ENCODE peak calls at places on chromosome 10, in six cellular contexts. M is K562, O is GM12891, S is HepG2, R is GM12878, Z is H1. P is an unnamed sample.

GRCh38 chr10:33136271-33136670 is 178.2 kb upstream of the ITGB1 start:
- DNase-seq in M (no peak), O (no peak), S (no peak), R (peak), Z (no peak), P (no peak)

GRCh38 chr10:125479059-125479458 is 203.9 kb downstream of the TEX36 start:
- DNase-seq in M (no peak), O (no peak), S (no peak), R (no peak), Z (no peak), P (no peak)

GRCh38 chr10:121864168-121864567 is 63.7 kb downstream of the ATE1 start:
- DNase-seq in M (no peak), O (no peak), S (no peak), R (no peak), Z (no peak), P (no peak)

GRCh38 chr10:20313665-20314064 is 497.4 kb downstream of the PLXDC2 start:
- DNase-seq in M (no peak), O (no peak), S (no peak), R (no peak), Z (no peak), P (no peak)

GRCh38 chr10:124417846-124418725 is 637 bp downstream of the OAT start:
- DNase-seq in M (peak), O (peak), S (peak), R (no peak), Z (peak), P (peak)

GRCh38 chr10:103676058-103676785 is 179.2 kb downstream of the SH3PXD2A start:
- DNase-seq in M (no peak), O (no peak), S (no peak), R (no peak), Z (no peak), P (no peak)

GRCh38 chr10:70132098-70133029 is at the start of gene AIFM2:
- DNase-seq in M (peak), O (peak), S (peak), R (no peak), Z (peak), P (peak)

GRCh38 chr10:35667270-35667889 is 25.3 kb upstream of the FZD8 start:
- DNase-seq in M (no peak), O (no peak), S (no peak), R (no peak), Z (no peak), P (no peak)

GRCh38 chr10:16186564-16186963 is 250.2 kb upstream of the PTER start:
- DNase-seq in M (no peak), O (no peak), S (no peak), R (no peak), Z (no peak), P (no peak)

GRCh38 chr10:25492040-25492439 is 317.2 kb downstream of the GPR158 start:
- DNase-seq in M (no peak), O (no peak), S (no peak), R (no peak), Z (no peak), P (no peak)

GRCh38 chr10:104049497-104050250 is 36.0 kb downstream of the COL17A1 start:
- DNase-seq in M (no peak), O (no peak), S (no peak), R (no peak), Z (no peak), P (no peak)

DNA sequence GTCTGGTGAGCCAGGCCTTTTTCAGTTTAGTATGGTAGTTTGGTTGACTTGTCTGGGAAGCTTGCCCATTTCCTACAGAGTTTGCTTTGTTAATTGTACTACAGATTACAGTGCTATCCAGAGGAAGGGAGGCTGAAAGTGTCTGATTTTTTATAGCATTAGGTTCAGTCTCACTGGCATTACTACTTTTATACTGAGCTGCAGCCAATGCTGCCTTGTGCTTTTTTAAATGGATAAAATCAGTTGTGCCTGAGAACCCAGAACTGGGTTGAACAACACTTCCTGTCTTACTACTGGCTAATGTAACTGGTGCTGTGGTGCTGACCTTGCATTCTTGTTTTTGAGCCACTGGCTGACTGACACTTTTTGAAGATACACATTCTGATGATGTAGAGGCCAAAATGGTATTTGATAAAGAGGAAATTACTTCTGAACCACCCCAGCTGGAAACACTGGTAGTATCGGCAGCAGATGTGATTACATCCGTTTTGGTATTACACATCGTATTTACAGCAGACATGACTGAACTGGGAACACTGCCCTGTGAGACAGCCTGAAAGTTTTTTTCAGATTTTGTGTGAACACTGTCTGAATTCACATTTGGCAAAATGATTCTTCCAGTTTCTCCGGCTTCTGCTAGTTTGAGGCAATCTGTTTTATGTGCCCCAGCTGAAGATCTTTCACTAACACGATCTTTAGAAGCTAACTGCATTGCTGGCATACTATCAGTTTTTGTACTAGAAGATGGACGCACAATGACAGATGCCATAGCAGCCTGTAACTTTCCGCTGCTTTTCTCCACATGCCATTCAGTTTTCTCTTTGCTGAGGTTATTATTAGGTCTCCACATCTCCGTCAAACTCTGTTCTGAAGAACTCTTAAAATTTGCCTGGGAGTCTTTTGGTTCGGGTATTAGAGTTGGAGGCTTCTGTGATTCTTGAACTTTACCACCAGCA is 74.1 kb downstream of the NRBF2 start:
- DNase-seq in M (no peak), O (no peak), S (no peak), R (peak), Z (no peak), P (no peak)
- TF ChIP-seq POLR2AphosphoS5 in M (no peak), O (no peak), S (no peak), R (no peak), Z (peak), P (peak)

DNA sequence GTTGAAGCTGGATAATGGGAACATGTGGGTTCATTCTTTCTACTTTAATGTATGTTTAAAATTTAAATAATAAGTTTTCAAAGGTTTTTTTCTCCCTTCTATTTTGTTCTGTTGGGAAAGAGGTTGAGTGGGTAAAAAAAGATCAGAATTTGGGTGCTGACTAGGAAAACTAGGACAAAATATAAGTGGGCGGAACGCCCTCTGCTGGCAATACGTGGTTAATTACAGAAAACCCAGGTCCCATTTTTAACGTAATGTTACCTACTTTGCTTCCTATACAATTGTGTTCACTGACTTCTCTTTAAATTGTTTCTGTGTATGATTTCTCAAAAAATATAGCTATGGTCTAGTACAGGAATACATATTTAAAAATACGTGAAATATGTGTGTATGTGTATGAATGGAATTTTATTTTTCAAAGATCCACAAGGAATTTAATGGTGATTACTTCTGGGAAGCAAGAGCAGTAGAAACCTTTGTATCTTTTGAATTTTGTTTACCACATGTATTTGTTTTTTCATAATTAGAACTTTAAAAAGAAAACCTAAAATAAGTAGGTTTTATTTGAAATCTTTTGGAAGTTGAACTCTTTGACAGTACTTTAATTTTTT is 8.7 kb downstream of the ECD start:
- DNase-seq in M (peak), O (no peak), S (peak), R (peak), Z (peak), P (peak)
- TF ChIP-seq TAF1 in M (no peak), O (no peak), S (no peak), R (no peak), Z (no peak), P (no peak)

DNA sequence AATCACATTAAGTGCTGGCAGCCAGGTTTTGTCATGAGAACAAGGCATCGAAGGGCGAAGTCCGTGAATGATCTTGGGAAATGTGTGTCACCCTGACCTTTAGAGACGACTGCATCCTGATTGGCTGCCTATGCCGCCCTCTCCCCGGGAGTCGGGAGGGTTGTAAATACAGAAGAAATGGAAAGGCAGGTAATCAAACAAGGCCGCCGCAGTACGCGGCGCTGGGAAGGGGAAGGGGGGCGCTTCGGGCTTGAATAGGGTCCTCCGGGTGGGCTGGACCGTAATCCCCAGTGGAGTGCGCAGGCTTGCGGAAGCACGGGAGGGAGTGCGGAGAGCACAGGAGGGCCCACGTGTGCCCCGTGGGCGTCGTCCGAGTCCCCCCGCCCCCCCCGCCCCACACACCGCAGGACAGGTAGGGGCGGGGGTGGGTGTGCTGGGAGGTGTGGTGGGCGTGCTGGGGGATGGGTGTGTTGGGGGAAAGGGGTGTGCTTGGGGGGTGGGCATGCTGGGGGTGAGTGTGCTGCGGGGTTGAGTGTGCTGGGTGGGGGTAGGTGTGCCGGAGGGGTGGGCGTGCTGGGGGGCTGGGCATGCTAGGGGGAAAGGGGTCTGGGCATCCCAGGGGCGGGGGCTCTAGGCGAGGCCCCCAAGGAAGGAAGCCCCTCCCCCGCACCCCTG is 169.4 kb downstream of the ARHGAP12 start:
- DNase-seq in M (no peak), O (peak), S (peak), R (no peak), Z (peak), P (peak)
- TF ChIP-seq POLR2A in M (no peak), O (no peak), S (no peak), R (no peak), Z (peak), P (no peak)

GRCh38 chr10:5288359-5288758 is 76.4 kb upstream of the UCN3 start:
- DNase-seq in M (no peak), O (no peak), S (no peak), R (no peak), Z (no peak), P (no peak)
- TF ChIP-seq POLR2AphosphoS5 in M (no peak), O (no peak), S (no peak), R (no peak), Z (no peak), P (no peak)

GRCh38 chr10:108848016-108848415 is 1075.3 kb downstream of the XPNPEP1 start:
- DNase-seq in M (no peak), O (no peak), S (no peak), R (no peak), Z (no peak), P (no peak)
- TF ChIP-seq TAF1 in M (no peak), O (no peak), S (no peak), R (no peak), Z (no peak), P (no peak)

DNA sequence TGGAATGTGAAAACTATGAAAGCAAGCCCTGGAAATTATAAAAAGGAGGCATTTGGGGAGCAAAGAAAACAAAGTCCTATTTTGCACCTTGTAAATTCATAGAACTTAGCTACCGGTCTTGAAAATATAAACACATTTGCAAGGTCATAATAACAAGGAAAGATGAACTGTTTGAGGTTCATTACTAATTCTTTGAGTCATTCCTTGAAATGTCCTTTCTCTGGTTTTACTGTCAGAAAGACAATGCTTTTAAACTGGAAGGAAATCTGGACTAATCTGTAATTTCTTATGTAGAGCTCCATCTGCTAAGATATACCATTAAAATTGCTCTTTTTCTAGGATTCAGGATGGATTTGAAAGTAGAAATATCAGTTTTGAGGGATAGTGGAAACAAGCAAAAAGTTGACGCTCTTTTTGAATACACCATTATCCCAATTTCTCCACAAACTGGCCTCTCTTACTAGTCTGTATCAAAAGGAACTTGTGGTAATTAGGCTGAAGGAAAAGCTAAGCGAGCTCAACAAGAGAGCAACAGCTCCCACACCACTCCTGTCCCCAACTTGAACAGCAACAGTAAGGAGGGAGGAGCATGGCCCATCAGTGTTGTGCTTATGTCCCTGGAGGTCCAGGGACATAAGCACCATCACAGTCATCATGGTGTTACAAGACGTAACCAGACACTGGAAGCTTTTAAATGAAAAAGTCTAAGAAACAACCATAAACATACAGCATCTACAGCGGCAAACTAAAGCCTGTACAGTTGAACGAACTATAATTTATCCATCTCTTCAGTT is 1.2 kb downstream of the ERLIN1 start:
- DNase-seq in M (peak), O (no peak), S (peak), R (no peak), Z (no peak), P (no peak)
- TF ChIP-seq POLR2A in M (no peak), O (no peak), S (no peak), R (no peak), Z (no peak), P (no peak)

GRCh38 chr10:112773783-112774182 is 176.3 kb upstream of the TCF7L2 start:
- DNase-seq in M (no peak), O (no peak), S (no peak), R (no peak), Z (no peak), P (no peak)

GRCh38 chr10:112769611-112770370 is 180.3 kb upstream of the TCF7L2 start:
- DNase-seq in M (no peak), O (no peak), S (no peak), R (no peak), Z (no peak), P (no peak)

GRCh38 chr10:112774210-112774609 is 175.8 kb upstream of the TCF7L2 start:
- DNase-seq in M (no peak), O (no peak), S (peak), R (no peak), Z (no peak), P (no peak)

GRCh38 chr10:112774808-112775207 is 175.2 kb upstream of the TCF7L2 start:
- DNase-seq in M (no peak), O (no peak), S (no peak), R (no peak), Z (no peak), P (no peak)

GRCh38 chr10:112771733-112772132 is 178.3 kb upstream of the TCF7L2 start:
- DNase-seq in M (no peak), O (no peak), S (no peak), R (no peak), Z (no peak), P (no peak)
- TF ChIP-seq POLR2AphosphoS5 in M (no peak), O (no peak), S (no peak), R (no peak), Z (no peak), P (no peak)

GRCh38 chr10:113921571-113922370 is 67.3 kb downstream of the NHLRC2 start:
- DNase-seq in M (no peak), O (no peak), S (no peak), R (no peak), Z (no peak), P (no peak)
- TF ChIP-seq TAF1 in M (no peak), O (no peak), S (no peak), R (no peak), Z (no peak), P (no peak)

DNA sequence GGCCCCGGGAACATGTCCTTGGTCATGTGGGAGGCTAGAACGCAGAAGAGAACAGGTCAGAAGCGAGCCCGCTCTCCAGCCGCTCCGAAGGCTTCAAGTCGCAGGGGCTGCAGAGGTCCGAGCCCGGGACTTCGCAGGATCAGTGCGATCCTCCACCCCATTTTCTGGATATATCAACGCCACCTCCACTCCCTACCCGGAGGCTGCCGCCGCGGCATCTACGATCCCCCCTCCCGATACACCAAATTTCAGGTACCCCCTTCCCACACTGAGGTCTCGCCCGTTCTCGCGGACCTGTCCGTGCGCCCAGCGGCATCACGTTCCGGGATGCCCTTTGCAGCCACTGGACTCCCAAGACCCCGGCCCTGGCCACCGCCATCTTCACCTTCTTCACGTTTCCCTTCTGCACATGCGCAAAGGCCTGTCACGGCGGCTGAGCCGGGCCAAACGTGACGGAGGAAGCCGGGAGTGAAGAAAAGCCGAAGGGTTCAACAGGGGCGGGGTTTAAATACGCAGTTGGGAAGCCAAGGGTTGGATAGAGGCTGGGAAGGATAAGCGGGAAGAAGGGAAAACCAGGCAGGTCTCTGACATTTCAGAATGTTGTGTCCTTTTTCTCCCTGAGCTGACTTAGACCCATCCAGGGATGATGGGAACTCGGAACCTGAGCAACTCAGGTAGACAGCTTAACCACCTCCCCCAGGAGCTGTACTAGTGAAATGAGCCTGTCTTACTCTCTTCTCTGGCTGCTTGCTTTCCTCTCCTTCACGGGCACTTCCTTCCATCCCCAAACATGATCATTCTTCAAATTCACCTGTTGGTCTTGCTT is at the start of gene NDUFB8:
- DNase-seq in M (peak), O (peak), S (peak), R (peak), Z (peak), P (peak)
- TF ChIP-seq POLR2A in M (peak), O (peak), S (peak), R (peak), Z (peak), P (peak)

GRCh38 chr10:22429981-22430421 is 84.7 kb downstream of the SPAG6 start:
- DNase-seq in M (peak), O (no peak), S (no peak), R (no peak), Z (no peak), P (no peak)
- TF ChIP-seq POLR2AphosphoS5 in M (no peak), O (no peak), S (no peak), R (no peak), Z (no peak), P (no peak)

P was measured in GM12892.